ENCODE peak calls at places on chromosome 14, in six cellular contexts. E, L, R, S, M and Z are unnamed samples.
A peak's percentile ranks its signal among the peaks of the same experiment; 100 is the strongest.

GRCh38 chr14:32354716-32355115 is 25.6 kb downstream of the AKAP6 start:
- DNase-seq in E (no peak), S (no peak), M (no peak), L (no peak), R (no peak), Z (no peak)

GRCh38 chr14:96754162-96754844 is 42.9 kb upstream of the VRK1 start:
- DNase-seq in E (no peak), R (peak; percentile 4), L (no peak), S (no peak), M (no peak), Z (no peak)

GRCh38 chr14:54881235-54881760 is 21.3 kb downstream of the GCH1 start:
- DNase-seq in L (no peak), E (no peak), M (no peak), R (peak; percentile 70), S (no peak), Z (no peak)

GRCh38 chr14:33986804-33987203 is 35.9 kb upstream of the EGLN3 start:
- DNase-seq in R (peak; percentile 86), E (no peak), M (no peak), S (no peak), L (no peak), Z (no peak)

GRCh38 chr14:51651388-51652167 is at the start of gene FRMD6:
- DNase-seq in S (peak; percentile 44), E (peak; percentile 69), L (peak; percentile 62), R (peak; percentile 94), M (peak; percentile 87), Z (peak; percentile 85)

GRCh38 chr14:77991128-77991772 is 178.9 kb upstream of the NRXN3 start:
- DNase-seq in R (no peak), E (no peak), L (no peak), S (no peak), M (no peak), Z (no peak)

GRCh38 chr14:99752486-99753121 is 40.6 kb upstream of the EML1 start:
- DNase-seq in S (no peak), E (no peak), R (peak; percentile 72), L (no peak), M (no peak), Z (no peak)

GRCh38 chr14:71773900-71774481 is 158.2 kb upstream of the RGS6 start:
- DNase-seq in S (no peak), R (no peak), M (no peak), L (no peak), E (no peak), Z (no peak)

GRCh38 chr14:51138353-51139103 is 43.6 kb upstream of the TRIM9 start:
- DNase-seq in M (no peak), S (no peak), E (no peak), R (no peak), L (no peak), Z (no peak)

GRCh38 chr14:31388687-31389413 is 31.5 kb downstream of the HEATR5A start:
- DNase-seq in M (peak; percentile 26), E (no peak), S (no peak), R (peak; percentile 25), L (no peak), Z (no peak)

GRCh38 chr14:32087173-32087861 is 10.2 kb downstream of the ARHGAP5 start:
- DNase-seq in R (peak; percentile 65), S (no peak), M (no peak), E (no peak), L (no peak), Z (no peak)

DNA sequence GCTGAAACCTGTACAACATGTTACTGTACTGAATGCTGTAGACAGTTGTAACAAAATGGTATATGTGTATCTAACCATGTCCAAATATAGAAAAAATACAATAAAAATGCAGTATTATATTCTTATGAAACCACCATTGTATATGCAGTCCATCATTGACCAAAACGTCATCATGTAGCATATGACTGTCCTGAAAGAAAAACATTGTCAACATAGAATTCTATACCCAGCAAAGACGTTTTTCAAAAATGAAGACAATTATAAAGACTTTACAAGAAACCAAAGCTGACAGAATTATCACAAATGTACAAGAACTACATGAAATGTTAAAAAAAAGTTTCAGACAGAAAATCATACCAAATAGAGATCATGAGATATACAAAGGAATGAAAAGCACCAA is 8.1 kb upstream of the GPATCH2L start:
- DNase-seq in E (no peak), S (no peak), R (no peak), M (no peak), L (no peak), Z (no peak)
- TF ChIP-seq CTCF in E (no peak), S (no peak), R (no peak), M (no peak), L (no peak), Z (no peak)

GRCh38 chr14:68363401-68363800 is 429.5 kb downstream of the ZFP36L1 start:
- DNase-seq in R (no peak), M (no peak), S (no peak), E (no peak), L (no peak), Z (no peak)
- TF ChIP-seq CTCF in R (no peak), M (no peak), S (peak; percentile 51), E (no peak), L (no peak), Z (no peak)

GRCh38 chr14:25381498-25381897 is 331.6 kb upstream of the STXBP6 start:
- DNase-seq in E (no peak), L (no peak), S (no peak), M (no peak), R (no peak), Z (no peak)
- TF ChIP-seq CTCF in E (no peak), L (no peak), S (peak; percentile 47), M (no peak), R (peak; percentile 22), Z (peak; percentile 23)

DNA sequence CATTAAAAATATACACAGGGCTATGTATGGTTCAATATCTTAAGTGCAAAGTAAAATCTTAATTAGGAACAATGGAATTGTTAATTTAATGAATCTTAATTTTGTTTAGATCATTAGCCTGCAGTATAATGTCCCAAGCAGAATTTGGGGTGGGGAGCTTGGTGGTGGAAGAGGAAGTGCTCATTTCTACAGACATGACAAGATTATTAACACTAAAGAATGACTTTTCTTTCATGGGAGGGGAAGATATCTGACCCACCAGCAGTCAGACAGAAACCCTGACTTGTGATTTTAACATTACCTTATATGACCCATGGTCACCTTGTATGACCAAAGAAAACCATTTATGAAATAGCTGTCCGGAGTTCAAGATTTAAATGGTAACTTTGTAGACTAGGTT is 41.3 kb upstream of the HIF1A start:
- DNase-seq in M (no peak), R (no peak), E (no peak), S (no peak), L (no peak), Z (no peak)
- TF ChIP-seq CTCF in M (no peak), R (no peak), E (no peak), S (no peak), L (no peak), Z (no peak)

GRCh38 chr14:102095231-102095870 is 8.5 kb upstream of the HSP90AA1 start:
- DNase-seq in S (no peak), R (no peak), E (no peak), M (no peak), L (no peak), Z (no peak)

GRCh38 chr14:102094101-102094500 is 7.3 kb upstream of the HSP90AA1 start:
- DNase-seq in E (no peak), L (no peak), S (no peak), R (no peak), M (no peak), Z (no peak)

GRCh38 chr14:102096569-102097188 is 9.8 kb upstream of the HSP90AA1 start:
- DNase-seq in M (peak; percentile 92), L (peak; percentile 99), S (no peak), R (peak; percentile 71), E (peak; percentile 52), Z (peak; percentile 63)

GRCh38 chr14:102097441-102098135 is 10.7 kb upstream of the HSP90AA1 start:
- DNase-seq in L (no peak), M (no peak), E (no peak), S (no peak), R (no peak), Z (no peak)

DNA sequence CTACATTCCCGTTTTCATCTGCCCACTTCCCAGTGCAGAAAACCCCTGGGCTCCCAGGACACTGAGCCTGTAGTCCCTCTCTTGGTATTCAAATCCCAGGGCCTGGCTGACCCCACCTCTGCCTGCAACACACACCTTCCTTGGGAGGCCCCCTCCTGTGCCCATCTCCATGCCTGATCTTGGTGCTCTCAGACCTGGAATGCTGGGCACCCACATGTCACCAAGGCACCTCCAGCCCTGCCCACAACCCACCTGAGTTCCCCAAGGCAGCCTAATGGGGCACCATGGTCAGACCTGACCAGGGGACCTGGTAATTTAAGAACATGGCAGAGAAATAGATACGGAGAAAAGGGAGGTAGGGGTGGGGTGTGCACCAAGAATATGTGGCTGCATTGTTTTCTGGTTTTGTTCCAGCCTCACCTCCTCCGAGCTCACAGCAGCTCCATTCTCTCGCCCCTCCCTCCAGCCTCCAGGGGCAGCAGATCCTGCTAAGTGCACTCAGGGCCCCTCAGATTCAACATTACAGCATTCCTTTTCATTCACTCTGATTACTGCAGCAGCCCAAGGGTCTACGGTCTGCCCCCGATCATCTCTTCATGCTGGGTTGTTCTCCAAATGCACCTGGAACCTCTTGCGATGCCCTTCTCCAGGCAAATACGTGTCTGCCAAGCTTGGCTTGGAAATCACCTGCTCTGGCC is 9.2 kb upstream of the HSP90AA1 start:
- DNase-seq in S (no peak), M (no peak), R (no peak), E (no peak), L (no peak), Z (peak; percentile 48)
- TF ChIP-seq CTCF in S (no peak), M (no peak), R (no peak), E (no peak), L (no peak), Z (no peak)

GRCh38 chr14:42277840-42278239 is 671.2 kb downstream of the LRFN5 start:
- DNase-seq in S (no peak), M (no peak), L (no peak), R (no peak), E (no peak), Z (no peak)
- TF ChIP-seq CTCF in S (no peak), M (no peak), L (no peak), R (no peak), E (no peak), Z (no peak)

DNA sequence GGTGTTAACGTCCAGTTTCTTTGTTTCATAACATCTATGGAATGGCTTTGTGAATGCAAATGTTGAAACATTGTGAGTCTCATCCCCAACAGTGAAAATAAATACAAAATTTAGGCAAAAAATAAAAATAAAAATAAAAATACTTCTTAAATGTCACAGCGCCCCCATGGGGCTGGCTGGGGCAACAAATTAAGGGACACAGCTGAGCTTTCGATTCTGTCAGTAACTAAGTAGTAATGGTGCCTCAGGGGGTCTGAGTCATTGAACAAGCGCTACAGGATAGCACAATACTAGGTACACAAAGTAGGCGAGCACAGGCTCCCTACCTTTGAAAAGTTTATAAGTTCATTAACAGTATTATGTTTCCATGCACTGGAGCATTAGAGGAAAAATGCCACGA is 667.3 kb downstream of the DIO2 start:
- DNase-seq in R (no peak), L (no peak), M (peak; percentile 15), S (peak; percentile 38), E (no peak), Z (no peak)
- TF ChIP-seq CTCF in R (peak; percentile 12), L (no peak), M (peak; percentile 40), S (peak; percentile 61), E (no peak), Z (peak; percentile 81)

DNA sequence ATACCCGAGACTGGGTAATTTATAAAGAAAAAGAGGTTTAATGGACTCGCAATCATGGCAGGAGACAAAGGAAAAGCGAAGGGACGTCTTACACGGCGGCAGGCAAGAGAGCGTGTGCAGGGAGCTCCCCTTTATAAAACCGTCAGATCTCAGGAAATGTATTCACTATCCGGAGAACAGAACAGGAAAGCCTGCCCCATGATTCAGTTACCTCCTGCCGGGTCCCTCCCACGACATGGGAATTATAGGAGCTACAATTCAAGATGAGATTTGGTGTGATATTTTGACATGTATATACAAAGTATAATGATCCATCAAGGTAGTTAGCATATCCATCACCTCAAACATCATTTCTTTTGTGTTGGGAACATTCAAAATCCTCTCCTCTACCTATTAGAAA is 2.3 kb upstream of the CDCA4 start:
- DNase-seq in E (no peak), R (no peak), S (no peak), M (no peak), L (no peak), Z (no peak)
- TF ChIP-seq CTCF in E (no peak), R (no peak), S (no peak), M (no peak), L (no peak), Z (no peak)